ENCODE peak calls at places on chromosomes 16 and 17, in six cellular contexts. T is CD4-positive, alpha-beta T cell; G is OCI-LY7; L is NCI-H1436; B is HFFc6; R is nephron progenitor cell. J is an unnamed sample.
A peak's percentile ranks its signal among the peaks of the same experiment; 100 is the strongest.

GRCh38 chr17:43645765-43646481 is 15.8 kb downstream of the MEOX1 start:
- DNase-seq in T (peak; percentile 5), G (no peak), L (no peak), B (no peak), R (peak; percentile 50), J (peak; percentile 34)

GRCh38 chr17:34199932-34200534 is 55.1 kb upstream of the CCL2 start:
- DNase-seq in T (peak; percentile 63), G (peak; percentile 86), L (peak; percentile 84), B (peak; percentile 77), R (peak; percentile 81), J (peak; percentile 81)

GRCh38 chr16:76360384-76360783 is 83.2 kb downstream of the CNTNAP4 start:
- DNase-seq in T (no peak), G (no peak), L (no peak), B (no peak), R (no peak), J (no peak)

GRCh38 chr17:39196191-39196819 is 1.2 kb downstream of the CACNB1 start:
- DNase-seq in T (no peak), G (no peak), L (no peak), B (no peak), R (no peak), J (no peak)

GRCh38 chr17:8413938-8414337 is 16.3 kb upstream of the RNF222 start:
- DNase-seq in T (no peak), G (no peak), L (no peak), B (no peak), R (no peak), J (no peak)

GRCh38 chr17:78242024-78242742 is 10.8 kb downstream of the TMEM235 start:
- DNase-seq in T (no peak), G (peak; percentile 92), L (no peak), B (no peak), R (no peak), J (no peak)

GRCh38 chr17:1727258-1727789 is 2.8 kb downstream of the WDR81 start:
- DNase-seq in T (no peak), G (no peak), L (no peak), B (no peak), R (no peak), J (no peak)

GRCh38 chr16:67399218-67399733 is 6.0 kb upstream of the TPPP3 start:
- DNase-seq in T (peak; percentile 24), G (peak; percentile 52), L (no peak), B (no peak), R (peak; percentile 87), J (peak; percentile 17)

GRCh38 chr17:42760652-42761581 is at the start of gene RAMP2:
- DNase-seq in T (no peak), G (no peak), L (peak; percentile 39), B (no peak), R (peak; percentile 70), J (no peak)

GRCh38 chr17:18916816-18917496 is 35.0 kb upstream of the SLC5A10 start:
- DNase-seq in T (no peak), G (no peak), L (no peak), B (peak; percentile 44), R (no peak), J (no peak)

J was measured in iris pigment epithelial cell.